ENCODE peak calls at places on chromosomes 13 and 19, in seven cellular contexts. S is AG04449, W is progenitor cell of endocrine pancreas, P is Peyer's patch, G is HL-60, X is tibial artery, J is lower lobe of right lung. I is an unnamed sample.

GRCh38 chr19:32480321-32480720 is 74.8 kb downstream of the DPY19L3 start:
- DNase-seq in J (no peak), W (no peak), S (no peak), P (no peak), X (no peak), G (no peak), I (no peak)

GRCh38 chr19:17560205-17560595 is 4.8 kb downstream of the COLGALT1 start:
- DNase-seq in P (no peak), W (no peak), X (no peak), G (peak), J (peak), S (no peak), I (no peak)

GRCh38 chr19:46296722-46297431 is at the start of gene HIF3A:
- DNase-seq in J (peak), P (peak), G (no peak), S (no peak), X (peak), W (peak), I (no peak)

GRCh38 chr13:78121459-78122348 is 203.1 kb upstream of the EDNRB start:
- DNase-seq in W (no peak), X (no peak), P (peak), J (no peak), G (peak), S (no peak), I (peak)

GRCh38 chr13:95627590-95627989 is 16.9 kb downstream of the DZIP1 start:
- DNase-seq in S (no peak), J (no peak), P (no peak), G (no peak), X (no peak), W (no peak), I (no peak)

GRCh38 chr19:40542197-40542859 is 34.3 kb upstream of the SHKBP1 start:
- DNase-seq in W (no peak), X (peak), S (no peak), G (no peak), P (peak), J (peak), I (no peak)

GRCh38 chr13:32272021-32272695 is 43.0 kb downstream of the ZAR1L start:
- DNase-seq in W (no peak), P (no peak), G (no peak), J (no peak), S (no peak), X (no peak), I (no peak)

GRCh38 chr19:48938256-48938655 is 4.8 kb downstream of the DHDH start:
- DNase-seq in P (no peak), S (no peak), G (no peak), J (no peak), X (no peak), W (no peak), I (no peak)

GRCh38 chr13:112342841-112343361 is 33.3 kb upstream of the SPACA7 start:
- DNase-seq in W (no peak), J (no peak), S (no peak), P (no peak), X (peak), G (no peak), I (no peak)

GRCh38 chr19:33374406-33374703 is 846 bp downstream of the CEBPG start:
- DNase-seq in X (no peak), G (peak), S (no peak), J (no peak), W (no peak), P (peak), I (peak)

GRCh38 chr19:18349524-18350128 is 9.2 kb downstream of the PGPEP1 start:
- DNase-seq in G (peak), W (no peak), X (no peak), S (no peak), P (peak), J (peak), I (peak)

GRCh38 chr13:37460211-37460610 is 138.4 kb downstream of the POSTN start:
- DNase-seq in W (no peak), S (no peak), G (no peak), X (no peak), P (no peak), J (no peak), I (no peak)

GRCh38 chr13:110610955-110611595 is 4.3 kb upstream of the NAXD start:
- DNase-seq in P (no peak), G (no peak), J (no peak), X (no peak), S (no peak), W (no peak), I (no peak)

GRCh38 chr19:46015961-46016425 is 6.9 kb downstream of the PGLYRP1 start:
- DNase-seq in S (no peak), W (no peak), P (no peak), J (peak), G (no peak), X (no peak), I (peak)

GRCh38 chr13:48975926-48976676 is 389 bp downstream of the FNDC3A start:
- DNase-seq in P (peak), W (peak), X (peak), J (peak), S (no peak), G (peak), I (peak)

GRCh38 chr19:10146142-10146541 is 26.4 kb upstream of the EIF3G start:
- DNase-seq in W (no peak), X (no peak), G (no peak), P (no peak), S (no peak), J (no peak), I (no peak)

GRCh38 chr19:8321760-8322637 is 703 bp downstream of the RPS28 start:
- DNase-seq in G (no peak), S (no peak), J (no peak), X (no peak), P (no peak), W (no peak), I (no peak)

GRCh38 chr13:43511260-43511970 is 275.4 kb downstream of the ENOX1 start:
- DNase-seq in G (no peak), X (no peak), J (no peak), W (no peak), P (no peak), S (no peak), I (no peak)

GRCh38 chr13:111598751-111599150 is 278.3 kb downstream of the TEX29 start:
- DNase-seq in W (no peak), S (no peak), X (no peak), J (no peak), P (no peak), G (no peak), I (no peak)

GRCh38 chr19:38049105-38049649 is 142.2 kb downstream of the SIPA1L3 start:
- DNase-seq in P (peak), S (no peak), X (no peak), G (peak), J (no peak), W (no peak), I (peak)

GRCh38 chr19:13234518-13234917 is 84.3 kb downstream of the IER2 start:
- DNase-seq in G (peak), X (no peak), J (peak), S (no peak), P (peak), W (no peak), I (peak)

GRCh38 chr19:46466536-46467199 is 4.7 kb downstream of the PNMA8A start:
- DNase-seq in P (no peak), G (no peak), X (peak), J (no peak), S (peak), W (no peak), I (peak)

GRCh38 chr19:23772668-23773063 is 14.0 kb upstream of the ZNF681 start:
- DNase-seq in S (no peak), W (no peak), P (no peak), G (no peak), X (no peak), J (no peak), I (no peak)

GRCh38 chr13:84962849-84963248 is 836.4 kb downstream of the SLITRK6 start:
- DNase-seq in S (no peak), X (no peak), J (no peak), P (no peak), G (no peak), W (no peak), I (no peak)

GRCh38 chr13:60351326-60351725 is 45.7 kb upstream of the TDRD3 start:
- DNase-seq in W (no peak), P (no peak), G (no peak), X (no peak), S (peak), J (no peak), I (no peak)

GRCh38 chr19:50333737-50334617 is 4.8 kb upstream of the KCNC3 start:
- DNase-seq in W (peak), G (peak), P (peak), X (no peak), S (no peak), J (peak), I (peak)

GRCh38 chr13:93473441-93474270 is 247.0 kb downstream of the GPC6 start:
- DNase-seq in P (no peak), J (no peak), G (no peak), S (no peak), X (no peak), W (no peak), I (no peak)

GRCh38 chr13:98751397-98752110 is 918 bp downstream of the SLC15A1 start:
- DNase-seq in S (no peak), G (no peak), X (no peak), P (peak), J (no peak), W (no peak), I (no peak)

GRCh38 chr13:31885994-31886393 is 145.6 kb upstream of the FRY start:
- DNase-seq in X (no peak), W (no peak), J (no peak), G (peak), P (no peak), S (no peak), I (no peak)

GRCh38 chr13:66014757-66015156 is 1215.4 kb downstream of the PCDH9 start:
- DNase-seq in W (no peak), J (no peak), X (no peak), S (no peak), G (no peak), P (no peak), I (no peak)

GRCh38 chr13:77492982-77493381 is 42.5 kb upstream of the SCEL start:
- DNase-seq in P (no peak), J (no peak), S (no peak), W (no peak), X (no peak), G (peak), I (no peak)

GRCh38 chr13:29439601-29440381 is 155.7 kb downstream of the SLC7A1 start:
- DNase-seq in J (no peak), W (no peak), X (no peak), S (no peak), P (no peak), G (no peak), I (no peak)

GRCh38 chr13:59413121-59413520 is 750.6 kb downstream of the DIAPH3 start:
- DNase-seq in X (no peak), S (no peak), P (no peak), W (no peak), J (no peak), G (peak), I (no peak)

GRCh38 chr19:43524922-43525835 is 1.8 kb downstream of the ETHE1 start:
- DNase-seq in W (no peak), G (peak), J (peak), X (peak), S (no peak), P (peak), I (peak)

GRCh38 chr13:25330541-25330940 is 29.1 kb downstream of the NUP58 start:
- DNase-seq in J (no peak), W (no peak), G (no peak), P (no peak), X (no peak), S (no peak), I (no peak)

GRCh38 chr13:76038920-76039716 is 403.0 kb downstream of the LMO7 start:
- DNase-seq in X (no peak), G (no peak), J (no peak), P (no peak), S (no peak), W (no peak), I (no peak)

DNA sequence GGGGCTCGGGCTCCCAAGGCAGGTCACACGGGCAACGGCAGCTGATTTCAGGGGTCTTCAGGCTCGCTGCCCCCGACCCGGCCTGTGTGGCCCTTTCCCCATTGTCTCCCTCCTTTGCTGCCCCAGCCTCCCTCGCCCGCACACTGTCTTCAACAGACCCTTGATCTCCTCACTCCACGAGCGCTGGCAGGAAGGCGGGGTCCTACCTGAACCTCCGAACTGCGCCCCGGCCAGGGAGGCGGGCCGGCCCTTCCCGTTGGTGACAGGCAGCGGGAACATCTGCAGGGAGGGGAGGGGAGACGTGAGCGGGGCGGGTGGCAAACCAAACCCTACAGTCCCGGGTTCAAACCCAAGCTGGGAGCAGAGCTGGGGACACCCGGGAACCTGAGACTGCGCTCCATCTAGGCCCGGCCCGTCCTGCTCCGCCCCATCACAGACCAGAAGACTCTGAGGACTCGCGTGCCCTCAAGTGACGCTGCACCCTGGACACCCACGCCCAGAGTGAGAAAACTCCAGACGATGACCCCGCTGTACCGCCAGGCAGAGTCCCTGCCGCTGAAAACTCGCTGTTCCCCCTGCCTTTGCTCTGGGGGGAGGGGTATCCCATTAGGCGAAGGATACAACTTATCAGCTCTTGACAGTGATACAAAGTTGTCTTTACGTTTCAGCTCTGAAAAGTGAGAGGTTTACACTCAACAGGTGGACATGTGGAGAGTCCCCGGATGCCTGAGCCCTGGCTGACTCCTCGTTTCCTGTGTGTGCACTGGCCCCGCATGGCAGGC is 6.1 kb downstream of the TCF3 start:
- DNase-seq in S (no peak), W (no peak), P (no peak), X (no peak), J (no peak), G (no peak), I (no peak)
- TF ChIP-seq CTCF in S (no peak), W (no peak), P (no peak), X (no peak), J (no peak), G (no peak), I (no peak)

GRCh38 chr13:80338781-80339577 is 1.9 kb downstream of the SPRY2 start:
- DNase-seq in S (peak), W (peak), J (peak), X (peak), G (peak), P (peak), I (peak)
- TF ChIP-seq CTCF in S (peak), W (peak), J (peak), X (peak), G (no peak), P (peak), I (no peak)

GRCh38 chr19:3442487-3443071 is 37.7 kb downstream of the SMIM24 start:
- DNase-seq in W (no peak), J (no peak), P (no peak), S (no peak), G (no peak), X (no peak), I (no peak)

GRCh38 chr19:3443840-3444694 is 36.3 kb downstream of the SMIM24 start:
- DNase-seq in P (no peak), X (no peak), W (no peak), S (no peak), J (peak), G (no peak), I (no peak)

GRCh38 chr19:3441986-3442329 is 38.4 kb downstream of the SMIM24 start:
- DNase-seq in J (no peak), P (no peak), X (no peak), G (no peak), W (no peak), S (no peak), I (no peak)

GRCh38 chr19:3441089-3441985 is 39.0 kb downstream of the SMIM24 start:
- DNase-seq in G (no peak), S (no peak), J (no peak), W (no peak), X (no peak), P (no peak), I (no peak)

GRCh38 chr19:3440082-3440481 is 40.2 kb downstream of the SMIM24 start:
- DNase-seq in J (peak), S (no peak), G (peak), W (no peak), X (no peak), P (peak), I (peak)
- TF ChIP-seq CTCF in J (peak), S (peak), G (peak), W (peak), X (peak), P (peak), I (peak)

GRCh38 chr19:4206818-4207484 is 22.4 kb upstream of the EBI3 start:
- DNase-seq in P (no peak), W (no peak), X (no peak), S (no peak), J (no peak), G (no peak), I (no peak)
- TF ChIP-seq CTCF in P (peak), W (no peak), X (no peak), S (no peak), J (no peak), G (peak), I (peak)

GRCh38 chr13:90910240-90910639 is 437.2 kb upstream of the MIR17HG start:
- DNase-seq in X (no peak), G (no peak), S (no peak), P (no peak), J (no peak), W (no peak), I (no peak)

GRCh38 chr13:90902255-90902654 is 445.2 kb upstream of the MIR17HG start:
- DNase-seq in W (no peak), X (no peak), P (no peak), G (no peak), J (no peak), S (no peak), I (no peak)

GRCh38 chr13:90908792-90909191 is 438.7 kb upstream of the MIR17HG start:
- DNase-seq in S (no peak), P (no peak), X (no peak), W (no peak), G (no peak), J (no peak), I (no peak)

GRCh38 chr13:90912247-90912646 is 435.2 kb upstream of the MIR17HG start:
- DNase-seq in X (no peak), P (no peak), J (no peak), W (no peak), S (no peak), G (no peak), I (no peak)

GRCh38 chr13:90906554-90906953 is 440.9 kb upstream of the MIR17HG start:
- DNase-seq in X (no peak), W (no peak), S (no peak), J (no peak), P (no peak), G (no peak), I (no peak)
- TF ChIP-seq CTCF in X (no peak), W (no peak), S (no peak), J (no peak), P (no peak), G (no peak), I (no peak)

DNA sequence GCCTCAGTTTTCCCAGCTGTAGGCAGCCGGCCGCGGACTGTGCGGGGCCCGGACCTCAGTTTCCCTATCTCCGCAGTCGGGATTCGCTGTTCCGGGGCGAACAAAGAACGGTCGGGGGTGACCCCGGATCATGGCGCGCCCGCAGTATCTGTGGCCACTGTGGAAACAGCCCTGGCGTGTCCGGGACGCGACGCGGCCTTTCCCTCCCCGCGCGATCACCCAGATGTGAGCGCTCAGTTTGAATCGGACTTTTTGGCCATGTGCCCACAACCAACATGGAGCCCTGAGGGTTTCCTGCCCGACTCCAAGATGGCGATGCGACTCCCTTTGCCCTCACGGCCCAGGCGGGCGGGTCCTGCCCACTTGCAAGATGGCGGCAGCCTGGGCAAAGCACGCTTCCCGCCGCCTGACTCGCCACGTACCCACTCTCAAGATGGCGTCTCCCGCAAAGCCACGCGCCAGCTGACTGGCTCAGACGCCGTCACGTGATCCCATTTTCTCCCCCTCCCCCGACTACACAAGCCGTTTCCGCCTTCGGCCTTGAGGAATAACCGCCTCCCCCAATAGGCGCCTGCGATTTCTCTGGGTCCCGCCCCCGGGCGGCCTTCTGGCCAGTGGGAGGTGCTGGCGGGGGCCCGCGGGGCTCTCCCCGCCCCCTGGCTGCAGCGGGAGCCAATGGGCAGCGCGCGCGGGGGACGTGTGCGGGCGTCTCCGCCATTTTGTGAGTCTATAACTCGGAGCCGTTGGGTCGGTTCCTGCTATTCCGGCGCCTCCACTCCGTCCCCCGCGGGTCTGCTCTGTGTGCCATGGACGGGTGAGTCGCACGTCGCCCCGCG is at the start of gene PTBP1:
- DNase-seq in W (peak), S (peak), J (peak), G (peak), X (peak), P (peak), I (peak)
- TF ChIP-seq CTCF in W (no peak), S (no peak), J (peak), G (no peak), X (peak), P (peak), I (no peak)